ENCODE peak calls at places on chromosomes 12 and 14, in ten cellular contexts. N is IMR-90; U is SW 1271; R is stimulated activated CD8-positive, alpha-beta memory T cell treated with anti-CD3 and anti-CD28 coated beads, Interleukin-4, amount 100 ng/mL, for 48 hours; S is NCI-H345; X is A172; L is mesendoderm; K is neural progenitor cell; B is stimulated activated CD4-positive, alpha-beta T cell treated with anti-CD3 and anti-CD28 coated beads, TNF-alpha, amount 100 ng/mL, for 4 hours; T is aorta. Q is an unnamed sample.

GRCh38 chr14:29569194-29569593 is 358.5 kb downstream of the PRKD1 start:
- DNase-seq in N (no peak), U (no peak), R (no peak), S (no peak), X (no peak), L (no peak), K (no peak), B (no peak), T (no peak), Q (no peak)

GRCh38 chr14:67457782-67458181 is 30.7 kb downstream of the TMEM229B start:
- DNase-seq in N (no peak), U (no peak), R (no peak), S (no peak), X (no peak), L (peak), K (peak), B (no peak), T (no peak), Q (no peak)

GRCh38 chr12:92927436-92928116 is 1.5 kb downstream of the EEA1 start:
- DNase-seq in N (peak), U (peak), R (no peak), S (no peak), X (peak), L (peak), K (peak), B (no peak), T (no peak), Q (no peak)

GRCh38 chr12:131747276-131747675 is 36.4 kb downstream of the SFSWAP start:
- DNase-seq in N (no peak), U (no peak), R (no peak), S (no peak), X (no peak), L (no peak), K (no peak), B (no peak), T (no peak), Q (no peak)

GRCh38 chr12:132205271-132206092 is 61.2 kb downstream of the NOC4L start:
- DNase-seq in N (no peak), U (no peak), R (no peak), S (no peak), X (no peak), L (no peak), K (peak), B (no peak), T (peak), Q (no peak)

GRCh38 chr12:39368096-39368495 is 74.8 kb downstream of the KIF21A start:
- DNase-seq in N (no peak), U (no peak), R (no peak), S (no peak), X (no peak), L (no peak), K (no peak), B (no peak), T (no peak), Q (no peak)

GRCh38 chr14:96095581-96096476 is 56.7 kb downstream of the C14orf132 start:
- DNase-seq in N (peak), U (no peak), R (no peak), S (peak), X (peak), L (no peak), K (peak), B (no peak), T (no peak), Q (peak)

GRCh38 chr12:76025601-76026575 is 5.7 kb downstream of the PHLDA1 start:
- DNase-seq in N (peak), U (no peak), R (no peak), S (no peak), X (no peak), L (no peak), K (no peak), B (no peak), T (no peak), Q (no peak)

GRCh38 chr12:95096852-95097251 is 23.4 kb upstream of the NR2C1 start:
- DNase-seq in N (peak), U (no peak), R (no peak), S (no peak), X (peak), L (no peak), K (no peak), B (no peak), T (no peak), Q (no peak)

GRCh38 chr14:72643317-72643801 is 250.5 kb downstream of the DPF3 start:
- DNase-seq in N (peak), U (peak), R (no peak), S (no peak), X (peak), L (peak), K (no peak), B (no peak), T (peak), Q (peak)

GRCh38 chr14:91242635-91243034 is 1.9 kb downstream of the GPR68 start:
- DNase-seq in N (no peak), U (no peak), R (no peak), S (no peak), X (no peak), L (no peak), K (no peak), B (no peak), T (no peak), Q (no peak)

GRCh38 chr12:129069886-129070285 is 216.6 kb downstream of the GLT1D1 start:
- DNase-seq in N (no peak), U (no peak), R (no peak), S (no peak), X (no peak), L (peak), K (no peak), B (no peak), T (no peak), Q (no peak)

GRCh38 chr12:42588981-42589464 is 523 bp downstream of the PRICKLE1 start:
- DNase-seq in N (peak), U (no peak), R (peak), S (no peak), X (peak), L (peak), K (peak), B (no peak), T (no peak), Q (peak)

GRCh38 chr12:54602661-54603060 is 14.2 kb upstream of the PPP1R1A start:
- DNase-seq in N (no peak), U (no peak), R (no peak), S (no peak), X (no peak), L (no peak), K (no peak), B (no peak), T (no peak), Q (no peak)

GRCh38 chr14:68813318-68813838 is 20.5 kb upstream of the ZFP36L1 start:
- DNase-seq in N (no peak), U (no peak), R (no peak), S (no peak), X (no peak), L (no peak), K (no peak), B (no peak), T (no peak), Q (peak)

GRCh38 chr12:77648716-77649115 is 182.0 kb upstream of the NAV3 start:
- DNase-seq in N (no peak), U (no peak), R (no peak), S (no peak), X (no peak), L (no peak), K (no peak), B (no peak), T (no peak), Q (no peak)

GRCh38 chr12:103858953-103859601 is 18.0 kb upstream of the NT5DC3 start:
- DNase-seq in N (peak), U (peak), R (no peak), S (no peak), X (peak), L (peak), K (no peak), B (no peak), T (peak), Q (peak)

GRCh38 chr12:6476496-6476895 is 6.0 kb upstream of the VAMP1 start:
- DNase-seq in N (peak), U (no peak), R (no peak), S (no peak), X (peak), L (no peak), K (no peak), B (no peak), T (no peak), Q (no peak)

GRCh38 chr14:95998656-95999055 is 40.5 kb upstream of the C14orf132 start:
- DNase-seq in N (peak), U (no peak), R (no peak), S (peak), X (peak), L (peak), K (no peak), B (no peak), T (no peak), Q (no peak)

GRCh38 chr12:123601602-123602489 is at the start of gene DDX55:
- DNase-seq in N (peak), U (peak), R (peak), S (peak), X (peak), L (peak), K (peak), B (peak), T (peak), Q (peak)

GRCh38 chr12:124827588-124828184 is 36.0 kb downstream of the SCARB1 start:
- DNase-seq in N (no peak), U (no peak), R (no peak), S (no peak), X (no peak), L (no peak), K (no peak), B (no peak), T (no peak), Q (no peak)

GRCh38 chr12:26135010-26135420 is 10.2 kb upstream of the BHLHE41 start:
- DNase-seq in N (no peak), U (no peak), R (no peak), S (no peak), X (peak), L (no peak), K (no peak), B (no peak), T (peak), Q (no peak)

GRCh38 chr14:49972840-49973239 is 80.0 kb downstream of the ARF6 start:
- DNase-seq in N (peak), U (peak), R (peak), S (peak), X (peak), L (no peak), K (no peak), B (no peak), T (no peak), Q (no peak)

GRCh38 chr14:32576088-32576795 is 247.1 kb downstream of the AKAP6 start:
- DNase-seq in N (peak), U (peak), R (peak), S (peak), X (peak), L (peak), K (peak), B (no peak), T (no peak), Q (peak)

GRCh38 chr12:86903166-86903565 is 647.0 kb upstream of the MGAT4C start:
- DNase-seq in N (no peak), U (no peak), R (no peak), S (no peak), X (no peak), L (no peak), K (no peak), B (no peak), T (no peak), Q (no peak)